ENCODE peak calls at places on chromosome 12, in six cellular contexts. X is H1, Q is K562, K is HepG2, J is SK-N-SH, U is GM12878. H is an unnamed sample.

GRCh38 chr12:120920178-120920577 is 16.0 kb upstream of the SPPL3 start:
- DNase-seq in Q (no peak), X (no peak), J (no peak), U (no peak), K (no peak), H (no peak)

GRCh38 chr12:12326262-12326661 is 23.8 kb downstream of the MANSC1 start:
- DNase-seq in X (no peak), J (no peak), Q (no peak), U (no peak), K (no peak), H (no peak)

GRCh38 chr12:117468016-117468415 is 106.6 kb upstream of the NOS1 start:
- DNase-seq in J (no peak), U (no peak), K (no peak), X (no peak), Q (no peak), H (no peak)

GRCh38 chr12:108638141-108638823 is 4.6 kb upstream of the SELPLG start:
- DNase-seq in Q (no peak), X (peak; percentile 51), J (no peak), U (no peak), K (no peak), H (no peak)

GRCh38 chr12:75545636-75546035 is 34.2 kb upstream of the KRR1 start:
- DNase-seq in Q (no peak), J (no peak), U (no peak), K (no peak), X (no peak), H (no peak)

GRCh38 chr12:26524862-26525465 is 308.0 kb downstream of the ITPR2 start:
- DNase-seq in Q (peak; percentile 31), J (no peak), U (no peak), K (no peak), X (no peak), H (no peak)

GRCh38 chr12:127014079-127014478 is 1252.9 kb upstream of the TMEM132C start:
- DNase-seq in Q (no peak), X (no peak), J (no peak), U (no peak), K (no peak), H (no peak)

GRCh38 chr12:93954160-93955112 is 193.9 kb upstream of the PLXNC1 start:
- DNase-seq in X (no peak), Q (no peak), U (no peak), J (no peak), K (no peak), H (no peak)

GRCh38 chr12:16564675-16565074 is 41.3 kb downstream of the LMO3 start:
- DNase-seq in Q (no peak), K (no peak), X (no peak), J (no peak), U (no peak), H (no peak)

GRCh38 chr12:4240161-4240783 is 33.3 kb upstream of the CCND2 start:
- DNase-seq in X (no peak), J (no peak), U (no peak), Q (no peak), K (no peak), H (peak; percentile 43)

GRCh38 chr12:114229150-114229549 is 176.8 kb downstream of the TBX5 start:
- DNase-seq in K (no peak), U (no peak), Q (no peak), X (no peak), J (no peak), H (no peak)

GRCh38 chr12:15862840-15863239 is 19.3 kb upstream of the STRAP start:
- DNase-seq in K (peak; percentile 62), Q (no peak), J (no peak), U (no peak), X (no peak), H (no peak)

GRCh38 chr12:48163150-48163747 is 5.9 kb upstream of the ASB8 start:
- DNase-seq in Q (no peak), K (no peak), J (no peak), X (no peak), U (no peak), H (no peak)

GRCh38 chr12:122981587-122982493 is 1.4 kb downstream of the ARL6IP4 start:
- DNase-seq in J (no peak), X (no peak), Q (no peak), K (no peak), U (no peak), H (peak; percentile 73)

GRCh38 chr12:105477873-105478272 is 147.4 kb downstream of the C12orf75 start:
- DNase-seq in J (peak; percentile 35), K (no peak), X (no peak), U (no peak), Q (no peak), H (no peak)

GRCh38 chr12:66279127-66279712 is 23.1 kb upstream of the HELB start:
- DNase-seq in J (peak; percentile 15), Q (peak; percentile 25), U (no peak), K (peak; percentile 27), X (no peak), H (no peak)

GRCh38 chr12:51954465-51955361 is 3.2 kb downstream of the ACVR1B start:
- DNase-seq in J (no peak), X (no peak), K (peak; percentile 55), Q (peak; percentile 59), U (no peak), H (peak; percentile 86)

GRCh38 chr12:19288603-19289244 is 150.6 kb upstream of the AEBP2 start:
- DNase-seq in X (no peak), J (peak; percentile 51), U (no peak), Q (peak; percentile 14), K (peak; percentile 32), H (no peak)

GRCh38 chr12:3491938-3492867 is 1.2 kb downstream of the PRMT8 start:
- DNase-seq in J (peak; percentile 80), K (peak; percentile 2), Q (peak; percentile 50), U (no peak), X (peak; percentile 51), H (peak; percentile 2)

GRCh38 chr12:53618340-53618739 is 7.8 kb downstream of the ATF7 start:
- DNase-seq in J (no peak), K (no peak), U (no peak), Q (no peak), X (no peak), H (no peak)

GRCh38 chr12:8078400-8078799 is 3.7 kb upstream of the NECAP1 start:
- DNase-seq in K (no peak), U (no peak), J (peak; percentile 64), X (no peak), Q (peak; percentile 61), H (peak; percentile 38)

GRCh38 chr12:53623986-53624385 is 2.2 kb downstream of the ATF7 start:
- DNase-seq in K (peak; percentile 52), Q (peak; percentile 34), U (no peak), X (no peak), J (no peak), H (no peak)

GRCh38 chr12:117134059-117134458 is 34.8 kb upstream of the TESC start:
- DNase-seq in K (no peak), J (no peak), U (no peak), Q (no peak), X (no peak), H (peak; percentile 79)

GRCh38 chr12:34397591-34398365 is 375.5 kb downstream of the ALG10 start:
- DNase-seq in J (peak; percentile 0), Q (no peak), X (no peak), U (no peak), K (no peak), H (no peak)

GRCh38 chr12:27772328-27773049 is 7.5 kb upstream of the KLHL42 start:
- DNase-seq in Q (no peak), X (no peak), K (no peak), J (no peak), U (no peak), H (no peak)
- TF ChIP-seq GABPA in Q (no peak), X (no peak), K (no peak), J (no peak), U (no peak), H (no peak)

GRCh38 chr12:9868951-9869306 is 225 bp downstream of the CLEC2B start:
- DNase-seq in K (no peak), J (no peak), U (no peak), X (no peak), Q (no peak), H (no peak)

GRCh38 chr12:9869307-9870161 is at the start of gene CLEC2B:
- DNase-seq in K (no peak), U (peak; percentile 40), X (no peak), J (no peak), Q (peak; percentile 33), H (peak; percentile 47)

GRCh38 chr12:9872116-9872515 is 3.0 kb upstream of the CLEC2B start:
- DNase-seq in U (no peak), Q (no peak), J (no peak), K (no peak), X (no peak), H (no peak)

GRCh38 chr12:9868271-9868815 is 811 bp downstream of the CLEC2B start:
- DNase-seq in X (no peak), K (no peak), J (no peak), Q (peak; percentile 18), U (no peak), H (no peak)

GRCh38 chr12:9870311-9870866 is 1.2 kb upstream of the CLEC2B start:
- DNase-seq in Q (no peak), U (no peak), J (no peak), K (no peak), X (no peak), H (no peak)
- H3K27ac ChIP-seq in Q (no peak overlapping the region), U (no peak overlapping the region), J (no peak overlapping the region), K (no peak overlapping the region), X (no peak overlapping the region), H (peak overlapping the region; percentile 64)

GRCh38 chr12:102959391-102959790 is 1.9 kb downstream of the ASCL1 start:
- DNase-seq in U (no peak), K (no peak), X (no peak), Q (no peak), J (no peak), H (no peak)

GRCh38 chr12:102962986-102963385 is 5.5 kb downstream of the ASCL1 start:
- DNase-seq in K (no peak), X (no peak), J (no peak), U (no peak), Q (no peak), H (no peak)

GRCh38 chr12:102961488-102961801 is 4.0 kb downstream of the ASCL1 start:
- DNase-seq in J (no peak), Q (no peak), X (no peak), U (no peak), K (no peak), H (no peak)

GRCh38 chr12:102962532-102962931 is 5.1 kb downstream of the ASCL1 start:
- DNase-seq in X (no peak), Q (no peak), U (no peak), J (no peak), K (no peak), H (no peak)

GRCh38 chr12:102960766-102961487 is 3.5 kb downstream of the ASCL1 start:
- DNase-seq in X (no peak), K (no peak), U (no peak), J (no peak), Q (no peak), H (no peak)
- TF ChIP-seq GABPA in X (no peak), K (no peak), U (no peak), J (no peak), Q (no peak), H (no peak)

GRCh38 chr12:91098942-91099341 is 12.4 kb downstream of the LUM start:
- DNase-seq in U (no peak), X (no peak), J (no peak), K (no peak), Q (no peak), H (no peak)
- H3K27ac ChIP-seq in U (no peak overlapping the region), X (no peak overlapping the region), J (peak overlapping the region; percentile 83), K (no peak overlapping the region), Q (no peak overlapping the region), H (peak overlapping the region; percentile 38)